ENCODE peak calls at places on chromosomes 16 and 17, in ten cellular contexts. I, M, Z, O, V, R, G, F, T and A are unnamed samples.

GRCh38 chr17:65433592-65433991 is 127.9 kb downstream of the AXIN2 start:
- DNase-seq in G (no peak), Z (no peak), V (no peak), R (peak; percentile 18), O (no peak), T (no peak), F (no peak), M (no peak), I (no peak), A (no peak)

GRCh38 chr17:65559802-65560627 is 1.4 kb downstream of the AXIN2 start:
- DNase-seq in V (no peak), I (peak; percentile 35), O (no peak), R (peak; percentile 70), Z (peak; percentile 32), G (no peak), T (peak; percentile 66), M (peak; percentile 68), F (no peak), A (no peak)

GRCh38 chr17:43661699-43662431 is at the start of gene MEOX1:
- DNase-seq in F (no peak), R (peak; percentile 92), M (peak; percentile 59), V (peak; percentile 69), O (no peak), I (peak; percentile 21), G (peak; percentile 55), Z (no peak), T (no peak), A (peak; percentile 29)

GRCh38 chr17:77180503-77181330 is 39.9 kb downstream of the SEC14L1 start:
- DNase-seq in I (no peak), Z (no peak), M (no peak), T (no peak), V (no peak), F (no peak), O (no peak), R (no peak), G (no peak), A (no peak)

GRCh38 chr17:82238562-82239201 is 9.8 kb downstream of the SLC16A3 start:
- DNase-seq in Z (peak; percentile 68), M (no peak), O (no peak), R (peak; percentile 82), G (no peak), T (no peak), F (no peak), I (no peak), V (peak; percentile 59), A (no peak)

GRCh38 chr17:45240905-45241314 is 19.2 kb downstream of the FMNL1 start:
- DNase-seq in R (no peak), M (no peak), Z (no peak), I (no peak), V (no peak), O (no peak), T (no peak), F (no peak), G (no peak), A (no peak)

GRCh38 chr16:19410435-19411153 is 7.1 kb upstream of the TMC5 start:
- DNase-seq in O (no peak), Z (no peak), T (peak; percentile 16), F (no peak), M (peak; percentile 63), G (no peak), I (peak; percentile 40), V (peak; percentile 4), R (no peak), A (no peak)

GRCh38 chr16:58418601-58419000 is 26.3 kb downstream of the GINS3 start:
- DNase-seq in F (no peak), M (no peak), R (no peak), G (no peak), O (no peak), Z (no peak), I (no peak), T (no peak), V (peak; percentile 13), A (no peak)

GRCh38 chr16:88507231-88507743 is 54.2 kb downstream of the ZFPM1 start:
- DNase-seq in V (no peak), F (no peak), I (no peak), R (no peak), Z (no peak), G (no peak), T (no peak), O (no peak), M (no peak), A (no peak)

GRCh38 chr17:41705271-41705991 is 6.7 kb upstream of the GAST start:
- DNase-seq in R (no peak), O (no peak), I (peak; percentile 63), Z (no peak), V (peak; percentile 14), M (no peak), G (no peak), T (no peak), F (no peak), A (no peak)

GRCh38 chr17:31877911-31878702 is 19.1 kb upstream of the COPRS start:
- DNase-seq in I (no peak), Z (no peak), T (no peak), O (no peak), G (no peak), R (peak; percentile 18), V (no peak), M (no peak), F (peak; percentile 21), A (no peak)

GRCh38 chr17:17989618-17990017 is 17.0 kb downstream of the DRC3 start:
- DNase-seq in Z (no peak), I (no peak), O (no peak), M (no peak), F (no peak), V (no peak), T (no peak), G (no peak), R (no peak), A (no peak)